ENCODE peak calls at places on chromosomes 3 and 15, in seven cellular contexts. U, Q, O, W, J, H and Z are unnamed samples.

GRCh38 chr15:68412218-68412617 is 19.7 kb downstream of the ITGA11 start:
- DNase-seq in U (no peak), Q (no peak), O (no peak), W (no peak), J (no peak), H (no peak), Z (no peak)

GRCh38 chr3:42960282-42960681 is 18.8 kb upstream of the GASK1A start:
- DNase-seq in U (no peak), Q (no peak), O (no peak), W (peak), J (no peak), H (no peak), Z (peak)

GRCh38 chr3:149783576-149783975 is 8.8 kb downstream of the ANKUB1 start:
- DNase-seq in U (no peak), Q (peak), O (peak), W (peak), J (no peak), H (no peak), Z (peak)

GRCh38 chr3:49271047-49271446 is 6.0 kb downstream of the C3orf62 start:
- DNase-seq in U (no peak), Q (no peak), O (no peak), W (no peak), J (no peak), H (no peak), Z (no peak)

GRCh38 chr3:101865751-101866509 is 16.6 kb downstream of the NFKBIZ start:
- DNase-seq in U (no peak), Q (no peak), O (peak), W (no peak), J (no peak), H (no peak), Z (peak)

GRCh38 chr3:183485093-183485492 is 56.7 kb upstream of the MCF2L2 start:
- DNase-seq in U (no peak), Q (no peak), O (no peak), W (no peak), J (no peak), H (no peak), Z (no peak)

GRCh38 chr15:43279496-43279895 is 12.8 kb upstream of the TGM5 start:
- DNase-seq in U (no peak), Q (no peak), O (no peak), W (no peak), J (no peak), H (no peak), Z (no peak)

GRCh38 chr15:64354683-64355558 is 1.1 kb downstream of the CSNK1G1 start:
- DNase-seq in U (peak), Q (peak), O (peak), W (peak), J (no peak), H (no peak), Z (peak)

GRCh38 chr3:155595371-155595770 is 149.5 kb downstream of the PLCH1 start:
- DNase-seq in U (no peak), Q (no peak), O (no peak), W (no peak), J (no peak), H (no peak), Z (no peak)